ENCODE peak calls at places on chromosomes 12 and 14, in five cellular contexts. One of them, this sample, is unnamed.

GRCh38 chr12:111085100-111085499 is 164.7 kb upstream of the MYL2 start:
- DNase-seq in stomach: no peak
- DNase-seq in endothelial cell of umbilical vein: no peak
- DNase-seq in HCT116: no peak
- DNase-seq in A549: no peak
- DNase-seq in this sample: no peak

GRCh38 chr14:33871394-33871793 is 79.5 kb downstream of the EGLN3 start:
- DNase-seq in stomach: no peak
- DNase-seq in HCT116: no peak
- DNase-seq in A549: no peak
- DNase-seq in endothelial cell of umbilical vein: no peak
- DNase-seq in this sample: no peak

GRCh38 chr12:40106202-40106533 is 287 bp upstream of the SLC2A13 start:
- DNase-seq in endothelial cell of umbilical vein: no peak
- DNase-seq in A549: no peak
- DNase-seq in HCT116: no peak
- DNase-seq in stomach: no peak
- DNase-seq in this sample: no peak

GRCh38 chr12:124700810-124701594 is 133.6 kb upstream of the NCOR2 start:
- DNase-seq in stomach: peak
- DNase-seq in endothelial cell of umbilical vein: peak
- DNase-seq in A549: no peak
- DNase-seq in HCT116: no peak
- DNase-seq in this sample: no peak

GRCh38 chr12:73452672-73453469 is 1084.8 kb upstream of the ATXN7L3B start:
- DNase-seq in endothelial cell of umbilical vein: no peak
- DNase-seq in A549: no peak
- DNase-seq in stomach: no peak
- DNase-seq in HCT116: no peak
- DNase-seq in this sample: no peak

GRCh38 chr12:24425601-24425970 is 476.1 kb upstream of the SOX5 start:
- DNase-seq in endothelial cell of umbilical vein: no peak
- DNase-seq in A549: no peak
- DNase-seq in stomach: no peak
- DNase-seq in HCT116: no peak
- DNase-seq in this sample: no peak

GRCh38 chr12:53538209-53538689 is 31.0 kb upstream of the NPFF start:
- DNase-seq in stomach: no peak
- DNase-seq in HCT116: no peak
- DNase-seq in A549: no peak
- DNase-seq in endothelial cell of umbilical vein: peak
- DNase-seq in this sample: no peak

GRCh38 chr12:6667559-6668210 is 4.8 kb upstream of the ING4 start:
- DNase-seq in HCT116: peak
- DNase-seq in A549: peak
- DNase-seq in stomach: no peak
- DNase-seq in endothelial cell of umbilical vein: no peak
- DNase-seq in this sample: no peak

GRCh38 chr12:69570545-69571399 is 14.5 kb upstream of the CCT2 start:
- DNase-seq in endothelial cell of umbilical vein: peak
- DNase-seq in A549: peak
- DNase-seq in HCT116: peak
- DNase-seq in stomach: peak
- DNase-seq in this sample: no peak

GRCh38 chr12:85448548-85449139 is 168.6 kb downstream of the ALX1 start:
- DNase-seq in A549: no peak
- DNase-seq in endothelial cell of umbilical vein: peak
- DNase-seq in HCT116: no peak
- DNase-seq in stomach: no peak
- DNase-seq in this sample: no peak

GRCh38 chr12:92431146-92431545 is 271.6 kb upstream of the PLEKHG7 start:
- DNase-seq in HCT116: no peak
- DNase-seq in endothelial cell of umbilical vein: no peak
- DNase-seq in A549: no peak
- DNase-seq in stomach: no peak
- DNase-seq in this sample: no peak

GRCh38 chr12:64451687-64452558 is at the start of gene TBK1:
- DNase-seq in endothelial cell of umbilical vein: peak
- DNase-seq in A549: peak
- DNase-seq in HCT116: peak
- DNase-seq in stomach: peak
- DNase-seq in this sample: peak

GRCh38 chr12:132520421-132521199 is 30.7 kb downstream of the FBRSL1 start:
- DNase-seq in HCT116: no peak
- DNase-seq in A549: no peak
- DNase-seq in endothelial cell of umbilical vein: no peak
- DNase-seq in stomach: no peak
- DNase-seq in this sample: no peak

GRCh38 chr12:109736552-109737108 is 23.0 kb downstream of the FAM222A start:
- DNase-seq in stomach: peak
- DNase-seq in HCT116: no peak
- DNase-seq in endothelial cell of umbilical vein: peak
- DNase-seq in A549: no peak
- DNase-seq in this sample: no peak

GRCh38 chr14:49598479-49599301 is at the start of gene LRR1:
- DNase-seq in A549: peak
- DNase-seq in HCT116: peak
- DNase-seq in endothelial cell of umbilical vein: peak
- DNase-seq in stomach: peak
- DNase-seq in this sample: peak
- TF ChIP-seq POLR2A in A549: peak
- TF ChIP-seq POLR2A in HCT116: peak
- TF ChIP-seq POLR2A in endothelial cell of umbilical vein: peak
- TF ChIP-seq POLR2A in stomach: no peak
- TF ChIP-seq POLR2A in this sample: peak

DNA sequence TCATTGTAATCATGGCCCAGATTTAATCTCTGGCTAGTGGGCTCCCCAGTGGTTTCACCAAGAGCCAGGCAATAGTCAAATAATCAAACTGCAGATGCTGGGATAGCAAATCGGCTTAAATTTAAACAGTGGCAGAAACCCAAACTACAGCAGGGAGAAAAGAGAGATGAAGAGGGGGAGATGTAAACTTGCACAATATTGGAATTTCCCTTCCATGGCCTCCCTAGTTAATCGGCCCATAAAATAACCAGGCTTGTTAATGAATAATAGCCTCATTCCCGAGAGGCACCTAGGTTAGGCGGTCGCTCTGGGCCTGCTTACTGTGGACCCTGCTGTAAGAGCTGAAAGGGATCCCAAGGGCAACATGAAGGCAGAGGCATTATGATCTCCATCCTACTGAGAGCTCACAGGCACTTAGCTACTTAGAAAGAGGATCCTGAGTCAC is 116.2 kb downstream of the NUAK1 start:
- DNase-seq in endothelial cell of umbilical vein: peak
- DNase-seq in A549: peak
- DNase-seq in HCT116: no peak
- DNase-seq in stomach: no peak
- DNase-seq in this sample: no peak
- TF ChIP-seq POLR2A in endothelial cell of umbilical vein: no peak
- TF ChIP-seq POLR2A in A549: no peak
- TF ChIP-seq POLR2A in HCT116: no peak
- TF ChIP-seq POLR2A in stomach: no peak
- TF ChIP-seq POLR2A in this sample: no peak

GRCh38 chr14:52447236-52447635 is 105.1 kb downstream of the TXNDC16 start:
- DNase-seq in HCT116: no peak
- DNase-seq in A549: no peak
- DNase-seq in endothelial cell of umbilical vein: no peak
- DNase-seq in stomach: no peak
- DNase-seq in this sample: no peak
- TF ChIP-seq POLR2A in HCT116: no peak
- TF ChIP-seq POLR2A in A549: no peak
- TF ChIP-seq POLR2A in endothelial cell of umbilical vein: no peak
- TF ChIP-seq POLR2A in stomach: no peak
- TF ChIP-seq POLR2A in this sample: no peak

DNA sequence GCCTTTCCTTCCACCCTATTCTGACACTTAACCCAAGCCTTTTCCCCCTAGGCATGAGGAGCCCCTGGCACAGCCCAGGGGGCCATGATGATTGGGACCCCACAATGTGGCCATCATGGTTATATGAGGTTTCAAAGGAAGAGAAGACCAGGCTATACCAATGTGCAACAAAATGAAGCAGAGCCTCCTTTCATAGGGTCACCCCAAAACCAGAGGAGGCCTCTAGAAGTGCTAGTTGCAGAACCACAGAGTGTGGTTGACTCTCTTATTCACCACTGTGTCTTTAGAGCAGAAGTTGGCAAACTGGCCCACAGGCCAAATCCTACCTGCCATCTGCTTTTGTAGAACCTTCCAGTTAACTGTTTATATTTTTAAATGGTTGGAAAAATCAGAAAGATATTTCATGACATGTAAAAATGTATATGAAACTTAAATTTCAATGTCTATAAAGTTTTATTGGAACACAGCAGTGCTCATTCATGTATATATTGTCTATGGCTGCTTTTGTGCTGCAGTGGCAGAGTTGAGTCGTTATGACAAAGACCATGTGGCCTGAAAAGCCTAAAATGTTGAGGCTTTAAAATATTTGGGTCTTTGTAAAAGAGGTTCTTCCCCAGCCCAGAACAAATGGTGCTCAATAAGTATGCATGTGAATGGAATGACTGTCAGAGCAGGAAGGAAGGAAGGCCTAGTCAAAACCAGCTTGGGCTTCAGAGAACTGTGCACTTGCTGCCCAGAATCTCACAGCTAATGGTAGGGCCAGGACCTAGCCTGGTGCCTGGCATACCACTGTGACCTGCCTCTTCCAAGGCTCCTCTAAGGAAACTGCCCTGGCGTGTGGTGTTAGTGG is 49.2 kb downstream of the SUSD6 start:
- DNase-seq in endothelial cell of umbilical vein: peak
- DNase-seq in HCT116: no peak
- DNase-seq in A549: no peak
- DNase-seq in stomach: no peak
- DNase-seq in this sample: no peak
- TF ChIP-seq POLR2A in endothelial cell of umbilical vein: no peak
- TF ChIP-seq POLR2A in HCT116: no peak
- TF ChIP-seq POLR2A in A549: no peak
- TF ChIP-seq POLR2A in stomach: no peak
- TF ChIP-seq POLR2A in this sample: no peak

GRCh38 chr14:68977137-68977740 is 1.9 kb downstream of the ACTN1 start:
- DNase-seq in HCT116: no peak
- DNase-seq in endothelial cell of umbilical vein: no peak
- DNase-seq in stomach: no peak
- DNase-seq in A549: no peak
- DNase-seq in this sample: no peak
- TF ChIP-seq POLR2A in HCT116: no peak
- TF ChIP-seq POLR2A in endothelial cell of umbilical vein: no peak
- TF ChIP-seq POLR2A in stomach: no peak
- TF ChIP-seq POLR2A in A549: no peak
- TF ChIP-seq POLR2A in this sample: no peak

GRCh38 chr14:95341564-95341963 is 21.9 kb upstream of the CLMN start:
- DNase-seq in endothelial cell of umbilical vein: no peak
- DNase-seq in stomach: no peak
- DNase-seq in A549: no peak
- DNase-seq in HCT116: no peak
- DNase-seq in this sample: no peak
- TF ChIP-seq POLR2A in endothelial cell of umbilical vein: no peak
- TF ChIP-seq POLR2A in stomach: no peak
- TF ChIP-seq POLR2A in A549: no peak
- TF ChIP-seq POLR2A in HCT116: no peak
- TF ChIP-seq POLR2A in this sample: no peak

DNA sequence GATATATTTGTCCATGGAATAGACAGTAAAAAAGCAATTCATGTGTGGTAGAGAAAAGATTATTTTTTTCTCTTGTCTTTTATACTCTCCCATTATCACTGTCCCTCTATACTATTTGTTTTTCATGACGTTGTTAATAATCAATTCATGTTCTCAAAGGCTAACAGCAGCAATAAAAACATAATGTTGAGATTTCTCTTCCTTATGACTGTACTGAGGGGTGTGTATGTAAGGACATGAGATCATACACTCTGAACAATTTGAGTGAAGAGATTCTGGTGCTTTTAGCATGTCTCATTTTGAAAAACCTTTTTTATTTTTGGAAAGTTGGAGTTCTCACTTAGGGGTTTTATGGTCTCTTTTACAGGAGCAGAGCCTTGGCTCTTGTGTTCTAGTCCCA is 3.8 kb upstream of the TSPAN8 start:
- DNase-seq in HCT116: no peak
- DNase-seq in stomach: no peak
- DNase-seq in endothelial cell of umbilical vein: no peak
- DNase-seq in A549: no peak
- DNase-seq in this sample: no peak
- TF ChIP-seq POLR2A in HCT116: no peak
- TF ChIP-seq POLR2A in stomach: no peak
- TF ChIP-seq POLR2A in endothelial cell of umbilical vein: no peak
- TF ChIP-seq POLR2A in A549: no peak
- TF ChIP-seq POLR2A in this sample: no peak

DNA sequence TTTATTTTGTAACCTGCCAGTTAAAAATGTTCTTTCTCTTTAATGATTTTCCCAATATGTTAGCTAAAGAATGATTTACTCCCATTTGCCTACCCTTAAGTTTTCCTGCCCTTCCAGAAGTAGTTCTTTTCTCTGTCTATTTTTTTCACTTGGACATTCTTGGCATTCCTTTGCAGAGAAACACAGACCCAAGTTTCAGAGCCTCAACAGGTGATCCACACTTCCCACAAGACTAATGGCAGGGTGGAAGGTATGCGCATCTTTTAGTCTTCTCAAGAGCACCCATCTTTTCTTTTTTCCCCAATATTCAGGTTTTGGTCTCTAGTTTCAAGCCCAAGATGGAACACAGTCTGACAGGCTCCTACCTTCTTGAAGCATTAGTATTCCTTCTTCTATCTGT is 420.7 kb downstream of the ADAMTS20 start:
- DNase-seq in A549: no peak
- DNase-seq in HCT116: no peak
- DNase-seq in endothelial cell of umbilical vein: no peak
- DNase-seq in stomach: no peak
- DNase-seq in this sample: no peak
- TF ChIP-seq POLR2A in A549: no peak
- TF ChIP-seq POLR2A in HCT116: no peak
- TF ChIP-seq POLR2A in endothelial cell of umbilical vein: no peak
- TF ChIP-seq POLR2A in stomach: no peak
- TF ChIP-seq POLR2A in this sample: no peak